ENCODE peak calls at places on chromosomes 13 and 19, in eight cellular contexts. One of them, this sample, is unnamed.

GRCh38 chr13:24215732-24216131 is 55.2 kb downstream of the SPATA13 start:
- DNase-seq in activated T-helper 2 cell treated with anti-CD3 and anti-CD28 coated beads, Interferon-gamma antibody, Interleukin-2, Interleukin-4, amounts not matched to agents 10 μg/mL and 5 μg/mL and 100 μg/mL, durations not matched to agents 14 hours and 24 hours and 36 hours: no peak
- DNase-seq in AG09319: no peak
- DNase-seq in hippocampal formation: peak
- DNase-seq in T-helper 9 cell: no peak
- DNase-seq in CD4-positive, alpha-beta T cell: no peak
- DNase-seq in stimulated activated CD4-positive, alpha-beta T cell treated with anti-CD3 and anti-CD28 coated beads, Interleukin-1b, Interleukin-23, amount 100 ng/mL, for 4 hours: no peak
- DNase-seq in activated CD4-positive, alpha-beta T cell treated with anti-CD3 and anti-CD28 coated beads for 36 hours: no peak
- DNase-seq in this sample: no peak

GRCh38 chr13:99034333-99035085 is 56.6 kb upstream of the DOCK9 start:
- DNase-seq in hippocampal formation: no peak
- DNase-seq in AG09319: no peak
- DNase-seq in activated CD4-positive, alpha-beta T cell treated with anti-CD3 and anti-CD28 coated beads for 36 hours: no peak
- DNase-seq in CD4-positive, alpha-beta T cell: no peak
- DNase-seq in activated T-helper 2 cell treated with anti-CD3 and anti-CD28 coated beads, Interferon-gamma antibody, Interleukin-2, Interleukin-4, amounts not matched to agents 10 μg/mL and 5 μg/mL and 100 μg/mL, durations not matched to agents 14 hours and 24 hours and 36 hours: no peak
- DNase-seq in T-helper 9 cell: no peak
- DNase-seq in stimulated activated CD4-positive, alpha-beta T cell treated with anti-CD3 and anti-CD28 coated beads, Interleukin-1b, Interleukin-23, amount 100 ng/mL, for 4 hours: no peak
- DNase-seq in this sample: no peak

GRCh38 chr19:38209671-38210457 is 14.2 kb downstream of the DPF1 start:
- DNase-seq in stimulated activated CD4-positive, alpha-beta T cell treated with anti-CD3 and anti-CD28 coated beads, Interleukin-1b, Interleukin-23, amount 100 ng/mL, for 4 hours: no peak
- DNase-seq in activated T-helper 2 cell treated with anti-CD3 and anti-CD28 coated beads, Interferon-gamma antibody, Interleukin-2, Interleukin-4, amounts not matched to agents 10 μg/mL and 5 μg/mL and 100 μg/mL, durations not matched to agents 14 hours and 24 hours and 36 hours: no peak
- DNase-seq in CD4-positive, alpha-beta T cell: no peak
- DNase-seq in AG09319: no peak
- DNase-seq in activated CD4-positive, alpha-beta T cell treated with anti-CD3 and anti-CD28 coated beads for 36 hours: no peak
- DNase-seq in hippocampal formation: peak
- DNase-seq in T-helper 9 cell: no peak
- DNase-seq in this sample: no peak

GRCh38 chr13:99033814-99034213 is 56.0 kb upstream of the DOCK9 start:
- DNase-seq in AG09319: no peak
- DNase-seq in activated CD4-positive, alpha-beta T cell treated with anti-CD3 and anti-CD28 coated beads for 36 hours: no peak
- DNase-seq in hippocampal formation: peak
- DNase-seq in T-helper 9 cell: no peak
- DNase-seq in stimulated activated CD4-positive, alpha-beta T cell treated with anti-CD3 and anti-CD28 coated beads, Interleukin-1b, Interleukin-23, amount 100 ng/mL, for 4 hours: no peak
- DNase-seq in activated T-helper 2 cell treated with anti-CD3 and anti-CD28 coated beads, Interferon-gamma antibody, Interleukin-2, Interleukin-4, amounts not matched to agents 10 μg/mL and 5 μg/mL and 100 μg/mL, durations not matched to agents 14 hours and 24 hours and 36 hours: no peak
- DNase-seq in CD4-positive, alpha-beta T cell: no peak
- DNase-seq in this sample: no peak

GRCh38 chr13:84433024-84433423 is 550.8 kb upstream of the SLITRK1 start:
- DNase-seq in stimulated activated CD4-positive, alpha-beta T cell treated with anti-CD3 and anti-CD28 coated beads, Interleukin-1b, Interleukin-23, amount 100 ng/mL, for 4 hours: no peak
- DNase-seq in T-helper 9 cell: no peak
- DNase-seq in CD4-positive, alpha-beta T cell: no peak
- DNase-seq in activated CD4-positive, alpha-beta T cell treated with anti-CD3 and anti-CD28 coated beads for 36 hours: no peak
- DNase-seq in AG09319: no peak
- DNase-seq in activated T-helper 2 cell treated with anti-CD3 and anti-CD28 coated beads, Interferon-gamma antibody, Interleukin-2, Interleukin-4, amounts not matched to agents 10 μg/mL and 5 μg/mL and 100 μg/mL, durations not matched to agents 14 hours and 24 hours and 36 hours: no peak
- DNase-seq in hippocampal formation: no peak
- DNase-seq in this sample: peak

GRCh38 chr13:96696501-96696900 is 297.8 kb downstream of the OXGR1 start:
- DNase-seq in activated T-helper 2 cell treated with anti-CD3 and anti-CD28 coated beads, Interferon-gamma antibody, Interleukin-2, Interleukin-4, amounts not matched to agents 10 μg/mL and 5 μg/mL and 100 μg/mL, durations not matched to agents 14 hours and 24 hours and 36 hours: no peak
- DNase-seq in AG09319: no peak
- DNase-seq in hippocampal formation: no peak
- DNase-seq in CD4-positive, alpha-beta T cell: no peak
- DNase-seq in activated CD4-positive, alpha-beta T cell treated with anti-CD3 and anti-CD28 coated beads for 36 hours: no peak
- DNase-seq in stimulated activated CD4-positive, alpha-beta T cell treated with anti-CD3 and anti-CD28 coated beads, Interleukin-1b, Interleukin-23, amount 100 ng/mL, for 4 hours: no peak
- DNase-seq in T-helper 9 cell: no peak
- DNase-seq in this sample: no peak

GRCh38 chr13:28356506-28357064 is 138.3 kb downstream of the FLT1 start:
- DNase-seq in T-helper 9 cell: no peak
- DNase-seq in hippocampal formation: no peak
- DNase-seq in CD4-positive, alpha-beta T cell: no peak
- DNase-seq in AG09319: no peak
- DNase-seq in activated CD4-positive, alpha-beta T cell treated with anti-CD3 and anti-CD28 coated beads for 36 hours: no peak
- DNase-seq in stimulated activated CD4-positive, alpha-beta T cell treated with anti-CD3 and anti-CD28 coated beads, Interleukin-1b, Interleukin-23, amount 100 ng/mL, for 4 hours: no peak
- DNase-seq in activated T-helper 2 cell treated with anti-CD3 and anti-CD28 coated beads, Interferon-gamma antibody, Interleukin-2, Interleukin-4, amounts not matched to agents 10 μg/mL and 5 μg/mL and 100 μg/mL, durations not matched to agents 14 hours and 24 hours and 36 hours: no peak
- DNase-seq in this sample: no peak

GRCh38 chr13:97076898-97077297 is 82.6 kb upstream of the OXGR1 start:
- DNase-seq in CD4-positive, alpha-beta T cell: no peak
- DNase-seq in T-helper 9 cell: no peak
- DNase-seq in AG09319: peak
- DNase-seq in activated CD4-positive, alpha-beta T cell treated with anti-CD3 and anti-CD28 coated beads for 36 hours: no peak
- DNase-seq in stimulated activated CD4-positive, alpha-beta T cell treated with anti-CD3 and anti-CD28 coated beads, Interleukin-1b, Interleukin-23, amount 100 ng/mL, for 4 hours: no peak
- DNase-seq in hippocampal formation: no peak
- DNase-seq in activated T-helper 2 cell treated with anti-CD3 and anti-CD28 coated beads, Interferon-gamma antibody, Interleukin-2, Interleukin-4, amounts not matched to agents 10 μg/mL and 5 μg/mL and 100 μg/mL, durations not matched to agents 14 hours and 24 hours and 36 hours: no peak
- DNase-seq in this sample: no peak

GRCh38 chr19:45657520-45658163 is 10.4 kb upstream of the GIPR start:
- DNase-seq in activated CD4-positive, alpha-beta T cell treated with anti-CD3 and anti-CD28 coated beads for 36 hours: no peak
- DNase-seq in CD4-positive, alpha-beta T cell: no peak
- DNase-seq in activated T-helper 2 cell treated with anti-CD3 and anti-CD28 coated beads, Interferon-gamma antibody, Interleukin-2, Interleukin-4, amounts not matched to agents 10 μg/mL and 5 μg/mL and 100 μg/mL, durations not matched to agents 14 hours and 24 hours and 36 hours: no peak
- DNase-seq in AG09319: no peak
- DNase-seq in stimulated activated CD4-positive, alpha-beta T cell treated with anti-CD3 and anti-CD28 coated beads, Interleukin-1b, Interleukin-23, amount 100 ng/mL, for 4 hours: no peak
- DNase-seq in hippocampal formation: no peak
- DNase-seq in T-helper 9 cell: no peak
- DNase-seq in this sample: no peak

GRCh38 chr13:26482451-26483197 is 74.9 kb upstream of the WASF3 start:
- DNase-seq in CD4-positive, alpha-beta T cell: peak
- DNase-seq in AG09319: no peak
- DNase-seq in activated CD4-positive, alpha-beta T cell treated with anti-CD3 and anti-CD28 coated beads for 36 hours: peak
- DNase-seq in stimulated activated CD4-positive, alpha-beta T cell treated with anti-CD3 and anti-CD28 coated beads, Interleukin-1b, Interleukin-23, amount 100 ng/mL, for 4 hours: peak
- DNase-seq in activated T-helper 2 cell treated with anti-CD3 and anti-CD28 coated beads, Interferon-gamma antibody, Interleukin-2, Interleukin-4, amounts not matched to agents 10 μg/mL and 5 μg/mL and 100 μg/mL, durations not matched to agents 14 hours and 24 hours and 36 hours: peak
- DNase-seq in T-helper 9 cell: peak
- DNase-seq in hippocampal formation: peak
- DNase-seq in this sample: no peak

GRCh38 chr19:33193864-33194362 is at the start of gene LRP3:
- DNase-seq in T-helper 9 cell: no peak
- DNase-seq in CD4-positive, alpha-beta T cell: no peak
- DNase-seq in hippocampal formation: no peak
- DNase-seq in stimulated activated CD4-positive, alpha-beta T cell treated with anti-CD3 and anti-CD28 coated beads, Interleukin-1b, Interleukin-23, amount 100 ng/mL, for 4 hours: no peak
- DNase-seq in activated T-helper 2 cell treated with anti-CD3 and anti-CD28 coated beads, Interferon-gamma antibody, Interleukin-2, Interleukin-4, amounts not matched to agents 10 μg/mL and 5 μg/mL and 100 μg/mL, durations not matched to agents 14 hours and 24 hours and 36 hours: no peak
- DNase-seq in activated CD4-positive, alpha-beta T cell treated with anti-CD3 and anti-CD28 coated beads for 36 hours: no peak
- DNase-seq in AG09319: no peak
- DNase-seq in this sample: no peak

GRCh38 chr19:46924874-46925547 is 64.2 kb downstream of the ARHGAP35 start:
- DNase-seq in T-helper 9 cell: no peak
- DNase-seq in activated CD4-positive, alpha-beta T cell treated with anti-CD3 and anti-CD28 coated beads for 36 hours: peak
- DNase-seq in activated T-helper 2 cell treated with anti-CD3 and anti-CD28 coated beads, Interferon-gamma antibody, Interleukin-2, Interleukin-4, amounts not matched to agents 10 μg/mL and 5 μg/mL and 100 μg/mL, durations not matched to agents 14 hours and 24 hours and 36 hours: no peak
- DNase-seq in hippocampal formation: no peak
- DNase-seq in CD4-positive, alpha-beta T cell: no peak
- DNase-seq in stimulated activated CD4-positive, alpha-beta T cell treated with anti-CD3 and anti-CD28 coated beads, Interleukin-1b, Interleukin-23, amount 100 ng/mL, for 4 hours: no peak
- DNase-seq in AG09319: no peak
- DNase-seq in this sample: no peak

GRCh38 chr19:30046522-30046921 is 104.5 kb downstream of the URI1 start:
- DNase-seq in T-helper 9 cell: no peak
- DNase-seq in activated T-helper 2 cell treated with anti-CD3 and anti-CD28 coated beads, Interferon-gamma antibody, Interleukin-2, Interleukin-4, amounts not matched to agents 10 μg/mL and 5 μg/mL and 100 μg/mL, durations not matched to agents 14 hours and 24 hours and 36 hours: no peak
- DNase-seq in activated CD4-positive, alpha-beta T cell treated with anti-CD3 and anti-CD28 coated beads for 36 hours: peak
- DNase-seq in hippocampal formation: peak
- DNase-seq in AG09319: no peak
- DNase-seq in stimulated activated CD4-positive, alpha-beta T cell treated with anti-CD3 and anti-CD28 coated beads, Interleukin-1b, Interleukin-23, amount 100 ng/mL, for 4 hours: no peak
- DNase-seq in CD4-positive, alpha-beta T cell: no peak
- DNase-seq in this sample: no peak

GRCh38 chr19:43524922-43525835 is 1.8 kb downstream of the ETHE1 start:
- DNase-seq in activated T-helper 2 cell treated with anti-CD3 and anti-CD28 coated beads, Interferon-gamma antibody, Interleukin-2, Interleukin-4, amounts not matched to agents 10 μg/mL and 5 μg/mL and 100 μg/mL, durations not matched to agents 14 hours and 24 hours and 36 hours: no peak
- DNase-seq in stimulated activated CD4-positive, alpha-beta T cell treated with anti-CD3 and anti-CD28 coated beads, Interleukin-1b, Interleukin-23, amount 100 ng/mL, for 4 hours: peak
- DNase-seq in T-helper 9 cell: peak
- DNase-seq in activated CD4-positive, alpha-beta T cell treated with anti-CD3 and anti-CD28 coated beads for 36 hours: peak
- DNase-seq in AG09319: no peak
- DNase-seq in hippocampal formation: no peak
- DNase-seq in CD4-positive, alpha-beta T cell: no peak
- DNase-seq in this sample: no peak

GRCh38 chr19:13957107-13957506 is 4.8 kb downstream of the DCAF15 start:
- DNase-seq in AG09319: no peak
- DNase-seq in hippocampal formation: no peak
- DNase-seq in CD4-positive, alpha-beta T cell: no peak
- DNase-seq in T-helper 9 cell: no peak
- DNase-seq in stimulated activated CD4-positive, alpha-beta T cell treated with anti-CD3 and anti-CD28 coated beads, Interleukin-1b, Interleukin-23, amount 100 ng/mL, for 4 hours: no peak
- DNase-seq in activated T-helper 2 cell treated with anti-CD3 and anti-CD28 coated beads, Interferon-gamma antibody, Interleukin-2, Interleukin-4, amounts not matched to agents 10 μg/mL and 5 μg/mL and 100 μg/mL, durations not matched to agents 14 hours and 24 hours and 36 hours: no peak
- DNase-seq in activated CD4-positive, alpha-beta T cell treated with anti-CD3 and anti-CD28 coated beads for 36 hours: no peak
- DNase-seq in this sample: no peak

GRCh38 chr13:40275155-40275554 is 391.3 kb downstream of the FOXO1 start:
- DNase-seq in activated T-helper 2 cell treated with anti-CD3 and anti-CD28 coated beads, Interferon-gamma antibody, Interleukin-2, Interleukin-4, amounts not matched to agents 10 μg/mL and 5 μg/mL and 100 μg/mL, durations not matched to agents 14 hours and 24 hours and 36 hours: no peak
- DNase-seq in stimulated activated CD4-positive, alpha-beta T cell treated with anti-CD3 and anti-CD28 coated beads, Interleukin-1b, Interleukin-23, amount 100 ng/mL, for 4 hours: no peak
- DNase-seq in AG09319: no peak
- DNase-seq in CD4-positive, alpha-beta T cell: no peak
- DNase-seq in activated CD4-positive, alpha-beta T cell treated with anti-CD3 and anti-CD28 coated beads for 36 hours: no peak
- DNase-seq in hippocampal formation: no peak
- DNase-seq in T-helper 9 cell: no peak
- DNase-seq in this sample: no peak

This sample was measured in HS-5.